ENCODE peak calls at places on chromosome 11, in four cellular contexts. D is mesendoderm, H is H9, L is H1. M is an unnamed sample.

GRCh38 chr11:50174189-50174588 is 141.5 kb downstream of the OR4C45 start:
- DNase-seq in D (no peak), H (no peak), L (no peak), M (peak; percentile 11)

GRCh38 chr11:43904737-43905515 is 24.3 kb downstream of the ALKBH3 start:
- DNase-seq in D (peak; percentile 26), H (no peak), L (no peak), M (peak; percentile 76)

GRCh38 chr11:65424200-65425104 is 1.9 kb downstream of the NEAT1 start:
- DNase-seq in D (no peak), H (no peak), L (no peak), M (peak; percentile 54)

GRCh38 chr11:8066036-8066910 is 14.7 kb upstream of the TUB start:
- DNase-seq in D (no peak), H (no peak), L (peak; percentile 42), M (no peak)

GRCh38 chr11:27950339-27950738 is 157.6 kb downstream of the KIF18A start:
- DNase-seq in D (peak; percentile 25), H (peak; percentile 35), L (no peak), M (no peak)

GRCh38 chr11:68337399-68337835 is 25.0 kb downstream of the LRP5 start:
- DNase-seq in D (no peak), H (no peak), L (no peak), M (no peak)

GRCh38 chr11:57935402-57936049 is 88.2 kb upstream of the OR9Q1 start:
- DNase-seq in D (no peak), H (no peak), L (no peak), M (no peak)

GRCh38 chr11:68593441-68593840 is 90.9 kb upstream of the GAL start:
- DNase-seq in D (no peak), H (no peak), L (no peak), M (no peak)

GRCh38 chr11:1598816-1599215 is 722 bp upstream of the KRTAP5-2 start:
- DNase-seq in D (no peak), H (no peak), L (no peak), M (no peak)

GRCh38 chr11:123241874-123242538 is 47.0 kb upstream of the CLMP start:
- DNase-seq in D (no peak), H (no peak), L (no peak), M (no peak)

GRCh38 chr11:114213622-114214021 is 82.6 kb upstream of the NNMT start:
- DNase-seq in D (peak; percentile 59), H (no peak), L (no peak), M (no peak)

GRCh38 chr11:134425816-134426536 is 13.9 kb upstream of the B3GAT1 start:
- DNase-seq in D (no peak), H (no peak), L (no peak), M (no peak)

GRCh38 chr11:69642549-69642912 is 1.6 kb downstream of the CCND1 start:
- DNase-seq in D (no peak), H (peak; percentile 26), L (no peak), M (no peak)

GRCh38 chr11:114111369-114112042 is 52.0 kb downstream of the ZBTB16 start:
- DNase-seq in D (no peak), H (no peak), L (no peak), M (no peak)

GRCh38 chr11:64858467-64859401 is 14.3 kb upstream of the CDC42BPG start:
- DNase-seq in D (no peak), H (no peak), L (no peak), M (no peak)

GRCh38 chr11:114208371-114208770 is 87.8 kb upstream of the NNMT start:
- DNase-seq in D (no peak), H (no peak), L (no peak), M (no peak)

GRCh38 chr11:12029738-12030363 is 21.4 kb upstream of the DKK3 start:
- DNase-seq in D (no peak), H (no peak), L (no peak), M (peak; percentile 65)

GRCh38 chr11:1829039-1829820 is 5.6 kb upstream of the SYT8 start:
- DNase-seq in D (no peak), H (no peak), L (no peak), M (peak; percentile 43)

GRCh38 chr11:1707751-1708150 is 10.8 kb downstream of the KRTAP5-6 start:
- DNase-seq in D (no peak), H (no peak), L (no peak), M (no peak)

GRCh38 chr11:17547051-17547577 is at the start of gene OTOG:
- DNase-seq in D (peak; percentile 94), H (peak; percentile 96), L (peak; percentile 84), M (no peak)

GRCh38 chr11:606245-606644 is 9.5 kb downstream of the IRF7 start:
- DNase-seq in D (no peak), H (no peak), L (no peak), M (no peak)

GRCh38 chr11:62054484-62055121 is 69.2 kb upstream of the INCENP start:
- DNase-seq in D (peak; percentile 56), H (peak; percentile 47), L (no peak), M (peak; percentile 34)

DNA sequence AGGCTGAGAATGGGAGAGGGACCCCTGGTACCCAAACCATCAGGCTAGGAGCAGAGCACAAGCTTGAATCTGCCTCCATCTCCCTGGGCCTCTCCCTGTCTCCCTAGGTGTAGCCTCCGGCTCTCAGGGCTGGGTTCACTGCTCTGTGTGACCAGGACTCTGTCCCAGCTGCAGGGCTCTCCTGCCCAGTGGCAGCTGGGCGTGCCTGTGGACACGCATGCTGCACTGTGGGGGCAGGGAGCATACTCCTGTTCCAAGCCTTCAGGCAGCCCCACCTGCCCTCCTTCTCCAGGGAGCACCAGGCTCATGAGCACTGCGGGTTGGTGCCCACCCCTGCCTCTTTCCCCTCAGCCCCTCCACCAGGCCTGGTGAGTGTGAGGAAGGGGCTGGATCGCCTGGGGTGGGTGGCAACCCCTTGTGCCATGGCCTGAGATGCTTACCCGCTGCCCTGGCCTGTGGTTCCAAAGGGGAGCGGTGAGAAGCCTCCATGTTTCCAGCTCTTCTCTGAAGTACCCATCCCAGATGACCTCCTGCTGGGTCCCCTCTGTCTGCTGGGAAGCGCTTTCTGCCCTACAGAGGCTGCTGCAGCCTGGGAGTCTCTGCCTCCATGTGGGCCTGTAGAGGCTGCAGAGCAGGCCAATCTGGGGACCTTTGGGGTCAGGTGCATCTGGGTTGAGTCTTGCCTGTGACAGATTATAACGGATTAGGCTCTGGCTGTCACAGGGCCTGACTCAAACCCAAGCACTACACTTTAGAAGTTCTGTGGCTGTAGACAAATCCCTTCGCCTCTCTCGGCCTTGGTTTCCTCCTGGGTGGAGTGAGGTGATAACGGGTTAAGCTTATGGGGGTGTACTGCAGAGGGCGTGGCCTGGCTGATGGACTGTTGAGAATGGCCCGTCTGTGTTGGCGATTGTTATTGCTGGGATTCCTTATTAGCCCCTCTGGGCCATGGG is 43.7 kb downstream of the WNT11 start:
- DNase-seq in D (no peak), H (no peak), L (no peak), M (no peak)
- H4K5ac ChIP-seq in D (no peak overlapping the region), H (no peak overlapping the region), L (no peak overlapping the region), M (no peak overlapping the region)

DNA sequence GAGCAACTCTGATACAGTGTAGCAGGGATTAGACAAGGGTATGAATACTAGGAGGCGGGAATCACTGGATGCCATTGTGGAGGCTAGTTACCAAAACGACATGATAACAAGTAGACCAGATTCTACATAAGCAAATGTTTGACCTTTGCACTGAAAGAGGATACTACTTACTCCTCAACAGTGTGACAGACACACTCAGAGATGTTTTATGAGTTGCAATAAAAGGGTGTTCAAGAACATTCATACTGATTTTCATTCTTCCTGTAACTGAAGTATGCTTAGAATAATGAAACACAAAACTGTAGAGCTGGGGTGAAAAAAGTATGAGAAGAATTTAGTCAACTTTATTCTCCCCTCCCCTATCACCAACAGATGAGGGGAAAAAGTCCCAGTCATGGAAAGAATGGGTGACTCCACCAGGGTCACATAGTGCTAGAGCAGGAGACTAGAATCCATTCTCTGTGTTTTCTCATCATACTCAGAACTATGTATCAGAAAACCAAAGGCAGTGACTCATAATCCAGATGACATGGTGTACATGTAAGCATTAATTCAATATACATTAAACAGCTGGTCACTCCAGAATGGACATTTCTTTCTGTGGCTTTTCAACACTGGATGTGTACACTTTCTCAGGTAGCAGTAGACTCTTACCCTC is 32.8 kb downstream of the ARHGAP20 start:
- DNase-seq in D (no peak), H (no peak), L (no peak), M (peak; percentile 89)
- H4K5ac ChIP-seq in D (no peak overlapping the region), H (no peak overlapping the region), L (no peak overlapping the region), M (peak overlapping the region; percentile 19)

GRCh38 chr11:31830406-31830805 is 19.3 kb upstream of the PAX6 start:
- DNase-seq in D (no peak), H (no peak), L (no peak), M (no peak)
- H4K5ac ChIP-seq in D (no peak overlapping the region), H (no peak overlapping the region), L (no peak overlapping the region), M (no peak overlapping the region)

GRCh38 chr11:94117197-94117574 is 11.5 kb upstream of the PANX1 start:
- DNase-seq in D (no peak), H (no peak), L (no peak), M (no peak)
- H4K5ac ChIP-seq in D (no peak overlapping the region), H (no peak overlapping the region), L (no peak overlapping the region), M (peak overlapping the region; percentile 79)

GRCh38 chr11:78516281-78516680 is 58.4 kb downstream of the NARS2 start:
- DNase-seq in D (no peak), H (no peak), L (no peak), M (no peak)
- H4K5ac ChIP-seq in D (no peak overlapping the region), H (no peak overlapping the region), L (no peak overlapping the region), M (no peak overlapping the region)

DNA sequence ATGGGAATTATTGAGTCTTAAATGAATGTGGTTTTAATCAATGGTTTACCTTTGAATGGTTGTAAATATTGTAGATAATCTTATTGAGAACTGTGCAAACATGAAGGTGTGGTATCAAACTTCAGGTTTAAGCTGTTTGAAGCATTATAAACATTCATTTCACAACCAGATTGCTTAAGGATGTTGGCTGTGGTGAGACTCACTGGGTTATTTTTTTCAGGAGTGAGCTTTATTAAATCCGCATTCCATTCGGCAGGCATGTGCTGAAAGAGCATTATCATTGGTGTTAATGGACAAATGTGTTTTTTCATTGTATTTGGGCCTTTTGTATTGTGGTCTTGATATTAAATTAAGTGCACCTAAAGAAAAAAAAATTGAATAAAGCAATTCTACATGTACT is 9.7 kb downstream of the MMP3 start:
- DNase-seq in D (no peak), H (no peak), L (no peak), M (no peak)
- H4K5ac ChIP-seq in D (no peak overlapping the region), H (no peak overlapping the region), L (no peak overlapping the region), M (no peak overlapping the region)

GRCh38 chr11:118289411-118289810 is 15.1 kb upstream of the CD3E start:
- DNase-seq in D (no peak), H (no peak), L (no peak), M (no peak)
- H4K5ac ChIP-seq in D (no peak overlapping the region), H (no peak overlapping the region), L (no peak overlapping the region), M (no peak overlapping the region)

DNA sequence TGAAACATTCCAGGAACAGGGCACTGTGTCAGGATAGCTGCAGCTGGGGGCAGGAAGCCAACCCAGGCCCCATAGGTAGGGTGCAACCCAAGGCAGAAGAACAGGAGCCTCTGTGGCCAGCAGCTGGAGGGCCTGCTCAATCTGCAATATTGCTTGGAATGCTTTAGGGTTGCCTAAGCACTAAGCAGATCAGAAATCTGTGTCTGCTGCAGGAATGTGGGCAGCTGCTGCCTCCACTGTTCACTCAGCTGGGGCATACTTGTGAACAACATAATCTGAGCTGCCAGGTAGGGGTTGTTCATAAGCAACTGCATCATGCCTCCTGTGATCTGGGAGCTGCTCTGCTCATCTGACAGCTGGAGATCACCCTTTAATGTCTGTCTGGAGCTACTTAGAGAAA is 1.7 kb downstream of the UBQLNL start:
- DNase-seq in D (no peak), H (no peak), L (no peak), M (no peak)
- H4K5ac ChIP-seq in D (no peak overlapping the region), H (no peak overlapping the region), L (no peak overlapping the region), M (no peak overlapping the region)